ENCODE peak calls at places on chromosomes 5 and 9, in ten cellular contexts. One of them, this sample, is unnamed.

GRCh38 chr9:126411225-126411947 is 84.8 kb downstream of the MVB12B start:
- DNase-seq in kidney epithelial cell: peak; percentile 25
- DNase-seq in Kasumi-1: no peak
- DNase-seq in stimulated activated CD4-positive, alpha-beta T cell treated with anti-CD3 and anti-CD28 coated beads, TNF-alpha, amount 100 ng/mL, for 1 hour: no peak
- DNase-seq in GM13977: peak; percentile 79
- DNase-seq in astrocyte of the spinal cord: peak; percentile 74
- DNase-seq in stimulated activated CD8-positive, alpha-beta memory T cell treated with anti-CD3 and anti-CD28 coated beads, Interleukin-7, amount 100 ng/mL, for 24 hours: no peak
- DNase-seq in HepG2: no peak
- DNase-seq in HCT116: no peak
- DNase-seq in EL: no peak
- DNase-seq in this sample: no peak

GRCh38 chr5:38725419-38725865 is 120.4 kb upstream of the OSMR start:
- DNase-seq in EL: no peak
- DNase-seq in HepG2: no peak
- DNase-seq in GM13977: no peak
- DNase-seq in stimulated activated CD4-positive, alpha-beta T cell treated with anti-CD3 and anti-CD28 coated beads, TNF-alpha, amount 100 ng/mL, for 1 hour: no peak
- DNase-seq in kidney epithelial cell: no peak
- DNase-seq in stimulated activated CD8-positive, alpha-beta memory T cell treated with anti-CD3 and anti-CD28 coated beads, Interleukin-7, amount 100 ng/mL, for 24 hours: no peak
- DNase-seq in astrocyte of the spinal cord: peak; percentile 25
- DNase-seq in HCT116: no peak
- DNase-seq in Kasumi-1: no peak
- DNase-seq in this sample: no peak

GRCh38 chr5:79974896-79975295 is 16.2 kb downstream of the MTX3 start:
- DNase-seq in HepG2: no peak
- DNase-seq in Kasumi-1: no peak
- DNase-seq in stimulated activated CD4-positive, alpha-beta T cell treated with anti-CD3 and anti-CD28 coated beads, TNF-alpha, amount 100 ng/mL, for 1 hour: no peak
- DNase-seq in astrocyte of the spinal cord: peak; percentile 35
- DNase-seq in GM13977: no peak
- DNase-seq in HCT116: peak; percentile 40
- DNase-seq in stimulated activated CD8-positive, alpha-beta memory T cell treated with anti-CD3 and anti-CD28 coated beads, Interleukin-7, amount 100 ng/mL, for 24 hours: no peak
- DNase-seq in EL: peak; percentile 69
- DNase-seq in kidney epithelial cell: peak; percentile 56
- DNase-seq in this sample: no peak

GRCh38 chr5:113140837-113141661 is 164.5 kb downstream of the DCP2 start:
- DNase-seq in EL: peak; percentile 67
- DNase-seq in stimulated activated CD4-positive, alpha-beta T cell treated with anti-CD3 and anti-CD28 coated beads, TNF-alpha, amount 100 ng/mL, for 1 hour: no peak
- DNase-seq in HepG2: no peak
- DNase-seq in GM13977: no peak
- DNase-seq in astrocyte of the spinal cord: peak; percentile 76
- DNase-seq in HCT116: no peak
- DNase-seq in Kasumi-1: no peak
- DNase-seq in stimulated activated CD8-positive, alpha-beta memory T cell treated with anti-CD3 and anti-CD28 coated beads, Interleukin-7, amount 100 ng/mL, for 24 hours: no peak
- DNase-seq in kidney epithelial cell: peak; percentile 38
- DNase-seq in this sample: no peak

GRCh38 chr5:151097081-151097480 is 16.2 kb upstream of the TNIP1 start:
- DNase-seq in HepG2: no peak
- DNase-seq in GM13977: no peak
- DNase-seq in EL: no peak
- DNase-seq in stimulated activated CD4-positive, alpha-beta T cell treated with anti-CD3 and anti-CD28 coated beads, TNF-alpha, amount 100 ng/mL, for 1 hour: no peak
- DNase-seq in HCT116: no peak
- DNase-seq in Kasumi-1: peak; percentile 24
- DNase-seq in kidney epithelial cell: no peak
- DNase-seq in astrocyte of the spinal cord: no peak
- DNase-seq in stimulated activated CD8-positive, alpha-beta memory T cell treated with anti-CD3 and anti-CD28 coated beads, Interleukin-7, amount 100 ng/mL, for 24 hours: no peak
- DNase-seq in this sample: no peak

GRCh38 chr5:136686192-136686872 is 321.0 kb upstream of the TRPC7 start:
- DNase-seq in stimulated activated CD4-positive, alpha-beta T cell treated with anti-CD3 and anti-CD28 coated beads, TNF-alpha, amount 100 ng/mL, for 1 hour: no peak
- DNase-seq in EL: peak; percentile 54
- DNase-seq in kidney epithelial cell: peak; percentile 5
- DNase-seq in HCT116: no peak
- DNase-seq in HepG2: peak; percentile 10
- DNase-seq in stimulated activated CD8-positive, alpha-beta memory T cell treated with anti-CD3 and anti-CD28 coated beads, Interleukin-7, amount 100 ng/mL, for 24 hours: no peak
- DNase-seq in Kasumi-1: no peak
- DNase-seq in astrocyte of the spinal cord: no peak
- DNase-seq in GM13977: no peak
- DNase-seq in this sample: no peak

GRCh38 chr5:33659526-33660169 is 218.9 kb downstream of the TARS1 start:
- DNase-seq in HepG2: no peak
- DNase-seq in kidney epithelial cell: no peak
- DNase-seq in GM13977: no peak
- DNase-seq in stimulated activated CD4-positive, alpha-beta T cell treated with anti-CD3 and anti-CD28 coated beads, TNF-alpha, amount 100 ng/mL, for 1 hour: no peak
- DNase-seq in Kasumi-1: no peak
- DNase-seq in astrocyte of the spinal cord: no peak
- DNase-seq in stimulated activated CD8-positive, alpha-beta memory T cell treated with anti-CD3 and anti-CD28 coated beads, Interleukin-7, amount 100 ng/mL, for 24 hours: no peak
- DNase-seq in HCT116: no peak
- DNase-seq in EL: no peak
- DNase-seq in this sample: no peak

GRCh38 chr5:92761585-92761984 is 819.4 kb downstream of the NR2F1-AS1 start:
- DNase-seq in kidney epithelial cell: no peak
- DNase-seq in HepG2: no peak
- DNase-seq in EL: no peak
- DNase-seq in GM13977: no peak
- DNase-seq in stimulated activated CD4-positive, alpha-beta T cell treated with anti-CD3 and anti-CD28 coated beads, TNF-alpha, amount 100 ng/mL, for 1 hour: no peak
- DNase-seq in stimulated activated CD8-positive, alpha-beta memory T cell treated with anti-CD3 and anti-CD28 coated beads, Interleukin-7, amount 100 ng/mL, for 24 hours: no peak
- DNase-seq in HCT116: no peak
- DNase-seq in astrocyte of the spinal cord: no peak
- DNase-seq in Kasumi-1: no peak
- DNase-seq in this sample: no peak

GRCh38 chr5:175557778-175558177 is 79.4 kb downstream of the SFXN1 start:
- DNase-seq in stimulated activated CD4-positive, alpha-beta T cell treated with anti-CD3 and anti-CD28 coated beads, TNF-alpha, amount 100 ng/mL, for 1 hour: no peak
- DNase-seq in stimulated activated CD8-positive, alpha-beta memory T cell treated with anti-CD3 and anti-CD28 coated beads, Interleukin-7, amount 100 ng/mL, for 24 hours: no peak
- DNase-seq in astrocyte of the spinal cord: no peak
- DNase-seq in Kasumi-1: no peak
- DNase-seq in EL: no peak
- DNase-seq in HepG2: no peak
- DNase-seq in kidney epithelial cell: no peak
- DNase-seq in GM13977: no peak
- DNase-seq in HCT116: no peak
- DNase-seq in this sample: no peak

GRCh38 chr5:95712347-95712958 is 18.7 kb upstream of the RHOBTB3 start:
- DNase-seq in astrocyte of the spinal cord: peak; percentile 78
- DNase-seq in HCT116: peak; percentile 97
- DNase-seq in EL: peak; percentile 95
- DNase-seq in stimulated activated CD4-positive, alpha-beta T cell treated with anti-CD3 and anti-CD28 coated beads, TNF-alpha, amount 100 ng/mL, for 1 hour: no peak
- DNase-seq in GM13977: no peak
- DNase-seq in stimulated activated CD8-positive, alpha-beta memory T cell treated with anti-CD3 and anti-CD28 coated beads, Interleukin-7, amount 100 ng/mL, for 24 hours: no peak
- DNase-seq in HepG2: no peak
- DNase-seq in Kasumi-1: no peak
- DNase-seq in kidney epithelial cell: peak; percentile 97
- DNase-seq in this sample: no peak

GRCh38 chr9:121956808-121957207 is 136.3 kb downstream of the TTLL11 start:
- DNase-seq in astrocyte of the spinal cord: peak; percentile 74
- DNase-seq in EL: no peak
- DNase-seq in Kasumi-1: no peak
- DNase-seq in stimulated activated CD8-positive, alpha-beta memory T cell treated with anti-CD3 and anti-CD28 coated beads, Interleukin-7, amount 100 ng/mL, for 24 hours: no peak
- DNase-seq in kidney epithelial cell: no peak
- DNase-seq in HepG2: no peak
- DNase-seq in stimulated activated CD4-positive, alpha-beta T cell treated with anti-CD3 and anti-CD28 coated beads, TNF-alpha, amount 100 ng/mL, for 1 hour: no peak
- DNase-seq in GM13977: no peak
- DNase-seq in HCT116: no peak
- DNase-seq in this sample: no peak

GRCh38 chr5:38420246-38420645 is 136.2 kb downstream of the LIFR start:
- DNase-seq in Kasumi-1: no peak
- DNase-seq in HCT116: no peak
- DNase-seq in GM13977: no peak
- DNase-seq in astrocyte of the spinal cord: no peak
- DNase-seq in EL: peak; percentile 28
- DNase-seq in HepG2: no peak
- DNase-seq in stimulated activated CD4-positive, alpha-beta T cell treated with anti-CD3 and anti-CD28 coated beads, TNF-alpha, amount 100 ng/mL, for 1 hour: no peak
- DNase-seq in kidney epithelial cell: no peak
- DNase-seq in stimulated activated CD8-positive, alpha-beta memory T cell treated with anti-CD3 and anti-CD28 coated beads, Interleukin-7, amount 100 ng/mL, for 24 hours: no peak
- DNase-seq in this sample: no peak

GRCh38 chr5:178230879-178231735 is 1.5 kb downstream of the PHYKPL start:
- DNase-seq in stimulated activated CD4-positive, alpha-beta T cell treated with anti-CD3 and anti-CD28 coated beads, TNF-alpha, amount 100 ng/mL, for 1 hour: no peak
- DNase-seq in HepG2: no peak
- DNase-seq in kidney epithelial cell: no peak
- DNase-seq in stimulated activated CD8-positive, alpha-beta memory T cell treated with anti-CD3 and anti-CD28 coated beads, Interleukin-7, amount 100 ng/mL, for 24 hours: no peak
- DNase-seq in HCT116: no peak
- DNase-seq in astrocyte of the spinal cord: no peak
- DNase-seq in Kasumi-1: no peak
- DNase-seq in EL: no peak
- DNase-seq in GM13977: no peak
- DNase-seq in this sample: no peak

GRCh38 chr9:108756746-108757490 is 98.9 kb downstream of the ACTL7B start:
- DNase-seq in HepG2: peak; percentile 29
- DNase-seq in Kasumi-1: no peak
- DNase-seq in stimulated activated CD8-positive, alpha-beta memory T cell treated with anti-CD3 and anti-CD28 coated beads, Interleukin-7, amount 100 ng/mL, for 24 hours: no peak
- DNase-seq in kidney epithelial cell: no peak
- DNase-seq in stimulated activated CD4-positive, alpha-beta T cell treated with anti-CD3 and anti-CD28 coated beads, TNF-alpha, amount 100 ng/mL, for 1 hour: no peak
- DNase-seq in GM13977: no peak
- DNase-seq in EL: no peak
- DNase-seq in HCT116: peak; percentile 33
- DNase-seq in astrocyte of the spinal cord: no peak
- DNase-seq in this sample: no peak

GRCh38 chr9:98899399-98900056 is 44.2 kb upstream of the COL15A1 start:
- DNase-seq in astrocyte of the spinal cord: peak; percentile 79
- DNase-seq in stimulated activated CD8-positive, alpha-beta memory T cell treated with anti-CD3 and anti-CD28 coated beads, Interleukin-7, amount 100 ng/mL, for 24 hours: no peak
- DNase-seq in kidney epithelial cell: peak; percentile 51
- DNase-seq in stimulated activated CD4-positive, alpha-beta T cell treated with anti-CD3 and anti-CD28 coated beads, TNF-alpha, amount 100 ng/mL, for 1 hour: no peak
- DNase-seq in HepG2: no peak
- DNase-seq in Kasumi-1: peak; percentile 72
- DNase-seq in EL: peak; percentile 82
- DNase-seq in HCT116: no peak
- DNase-seq in GM13977: no peak
- DNase-seq in this sample: no peak

GRCh38 chr9:134390537-134390936 is 64.3 kb downstream of the RXRA start:
- DNase-seq in kidney epithelial cell: no peak
- DNase-seq in Kasumi-1: no peak
- DNase-seq in EL: no peak
- DNase-seq in stimulated activated CD8-positive, alpha-beta memory T cell treated with anti-CD3 and anti-CD28 coated beads, Interleukin-7, amount 100 ng/mL, for 24 hours: peak; percentile 61
- DNase-seq in HCT116: no peak
- DNase-seq in HepG2: no peak
- DNase-seq in GM13977: peak; percentile 84
- DNase-seq in stimulated activated CD4-positive, alpha-beta T cell treated with anti-CD3 and anti-CD28 coated beads, TNF-alpha, amount 100 ng/mL, for 1 hour: peak; percentile 60
- DNase-seq in astrocyte of the spinal cord: no peak
- DNase-seq in this sample: no peak

GRCh38 chr5:6820851-6821479 is 107.7 kb downstream of the TENT4A start:
- DNase-seq in HepG2: peak; percentile 47
- DNase-seq in Kasumi-1: peak; percentile 83
- DNase-seq in HCT116: peak; percentile 27
- DNase-seq in kidney epithelial cell: no peak
- DNase-seq in stimulated activated CD8-positive, alpha-beta memory T cell treated with anti-CD3 and anti-CD28 coated beads, Interleukin-7, amount 100 ng/mL, for 24 hours: peak; percentile 33
- DNase-seq in stimulated activated CD4-positive, alpha-beta T cell treated with anti-CD3 and anti-CD28 coated beads, TNF-alpha, amount 100 ng/mL, for 1 hour: peak; percentile 30
- DNase-seq in GM13977: peak; percentile 68
- DNase-seq in EL: peak; percentile 29
- DNase-seq in astrocyte of the spinal cord: peak; percentile 6
- DNase-seq in this sample: no peak

GRCh38 chr5:72895758-72896157 is 60.1 kb upstream of the FCHO2 start:
- DNase-seq in kidney epithelial cell: no peak
- DNase-seq in EL: no peak
- DNase-seq in stimulated activated CD8-positive, alpha-beta memory T cell treated with anti-CD3 and anti-CD28 coated beads, Interleukin-7, amount 100 ng/mL, for 24 hours: no peak
- DNase-seq in stimulated activated CD4-positive, alpha-beta T cell treated with anti-CD3 and anti-CD28 coated beads, TNF-alpha, amount 100 ng/mL, for 1 hour: no peak
- DNase-seq in Kasumi-1: no peak
- DNase-seq in GM13977: no peak
- DNase-seq in HepG2: no peak
- DNase-seq in HCT116: no peak
- DNase-seq in astrocyte of the spinal cord: no peak
- DNase-seq in this sample: no peak

GRCh38 chr9:128724744-128725211 is 851 bp upstream of the ZDHHC12 start:
- DNase-seq in HepG2: peak; percentile 20
- DNase-seq in stimulated activated CD4-positive, alpha-beta T cell treated with anti-CD3 and anti-CD28 coated beads, TNF-alpha, amount 100 ng/mL, for 1 hour: no peak
- DNase-seq in kidney epithelial cell: peak; percentile 18
- DNase-seq in HCT116: peak; percentile 62
- DNase-seq in EL: peak; percentile 89
- DNase-seq in astrocyte of the spinal cord: peak; percentile 70
- DNase-seq in stimulated activated CD8-positive, alpha-beta memory T cell treated with anti-CD3 and anti-CD28 coated beads, Interleukin-7, amount 100 ng/mL, for 24 hours: no peak
- DNase-seq in Kasumi-1: peak; percentile 81
- DNase-seq in GM13977: peak; percentile 73
- DNase-seq in this sample: no peak

GRCh38 chr5:16057277-16057676 is 122.3 kb downstream of the MARCHF11 start:
- DNase-seq in Kasumi-1: no peak
- DNase-seq in stimulated activated CD8-positive, alpha-beta memory T cell treated with anti-CD3 and anti-CD28 coated beads, Interleukin-7, amount 100 ng/mL, for 24 hours: no peak
- DNase-seq in HCT116: no peak
- DNase-seq in kidney epithelial cell: no peak
- DNase-seq in GM13977: no peak
- DNase-seq in stimulated activated CD4-positive, alpha-beta T cell treated with anti-CD3 and anti-CD28 coated beads, TNF-alpha, amount 100 ng/mL, for 1 hour: no peak
- DNase-seq in HepG2: no peak
- DNase-seq in astrocyte of the spinal cord: no peak
- DNase-seq in EL: peak; percentile 74
- DNase-seq in this sample: no peak

GRCh38 chr9:20304001-20304400 is 318.3 kb downstream of the MLLT3 start:
- DNase-seq in HCT116: no peak
- DNase-seq in GM13977: no peak
- DNase-seq in EL: no peak
- DNase-seq in astrocyte of the spinal cord: no peak
- DNase-seq in stimulated activated CD8-positive, alpha-beta memory T cell treated with anti-CD3 and anti-CD28 coated beads, Interleukin-7, amount 100 ng/mL, for 24 hours: no peak
- DNase-seq in HepG2: no peak
- DNase-seq in Kasumi-1: no peak
- DNase-seq in stimulated activated CD4-positive, alpha-beta T cell treated with anti-CD3 and anti-CD28 coated beads, TNF-alpha, amount 100 ng/mL, for 1 hour: no peak
- DNase-seq in kidney epithelial cell: no peak
- DNase-seq in this sample: no peak

GRCh38 chr5:94245608-94246007 is 372.8 kb downstream of the KIAA0825 start:
- DNase-seq in HCT116: no peak
- DNase-seq in astrocyte of the spinal cord: peak; percentile 24
- DNase-seq in Kasumi-1: peak; percentile 79
- DNase-seq in stimulated activated CD4-positive, alpha-beta T cell treated with anti-CD3 and anti-CD28 coated beads, TNF-alpha, amount 100 ng/mL, for 1 hour: no peak
- DNase-seq in kidney epithelial cell: no peak
- DNase-seq in EL: no peak
- DNase-seq in stimulated activated CD8-positive, alpha-beta memory T cell treated with anti-CD3 and anti-CD28 coated beads, Interleukin-7, amount 100 ng/mL, for 24 hours: no peak
- DNase-seq in HepG2: no peak
- DNase-seq in GM13977: no peak
- DNase-seq in this sample: no peak

GRCh38 chr9:11431490-11431889 is 818.7 kb upstream of the PTPRD start:
- DNase-seq in Kasumi-1: no peak
- DNase-seq in kidney epithelial cell: no peak
- DNase-seq in astrocyte of the spinal cord: no peak
- DNase-seq in EL: no peak
- DNase-seq in HepG2: no peak
- DNase-seq in stimulated activated CD4-positive, alpha-beta T cell treated with anti-CD3 and anti-CD28 coated beads, TNF-alpha, amount 100 ng/mL, for 1 hour: no peak
- DNase-seq in HCT116: no peak
- DNase-seq in GM13977: no peak
- DNase-seq in stimulated activated CD8-positive, alpha-beta memory T cell treated with anti-CD3 and anti-CD28 coated beads, Interleukin-7, amount 100 ng/mL, for 24 hours: no peak
- DNase-seq in this sample: no peak

GRCh38 chr5:125140855-125141254 is 394.4 kb upstream of the ZNF608 start:
- DNase-seq in HCT116: no peak
- DNase-seq in stimulated activated CD4-positive, alpha-beta T cell treated with anti-CD3 and anti-CD28 coated beads, TNF-alpha, amount 100 ng/mL, for 1 hour: no peak
- DNase-seq in stimulated activated CD8-positive, alpha-beta memory T cell treated with anti-CD3 and anti-CD28 coated beads, Interleukin-7, amount 100 ng/mL, for 24 hours: no peak
- DNase-seq in GM13977: no peak
- DNase-seq in EL: peak; percentile 59
- DNase-seq in Kasumi-1: no peak
- DNase-seq in kidney epithelial cell: no peak
- DNase-seq in HepG2: peak; percentile 9
- DNase-seq in astrocyte of the spinal cord: peak; percentile 68
- DNase-seq in this sample: no peak

GRCh38 chr9:127523312-127523851 is 72.1 kb downstream of the LRSAM1 start:
- DNase-seq in Kasumi-1: no peak
- DNase-seq in stimulated activated CD4-positive, alpha-beta T cell treated with anti-CD3 and anti-CD28 coated beads, TNF-alpha, amount 100 ng/mL, for 1 hour: no peak
- DNase-seq in stimulated activated CD8-positive, alpha-beta memory T cell treated with anti-CD3 and anti-CD28 coated beads, Interleukin-7, amount 100 ng/mL, for 24 hours: no peak
- DNase-seq in HepG2: no peak
- DNase-seq in HCT116: peak; percentile 50
- DNase-seq in kidney epithelial cell: no peak
- DNase-seq in EL: peak; percentile 48
- DNase-seq in GM13977: no peak
- DNase-seq in astrocyte of the spinal cord: peak; percentile 41
- DNase-seq in this sample: no peak

GRCh38 chr5:11888221-11888620 is 16.0 kb downstream of the CTNND2 start:
- DNase-seq in Kasumi-1: no peak
- DNase-seq in stimulated activated CD8-positive, alpha-beta memory T cell treated with anti-CD3 and anti-CD28 coated beads, Interleukin-7, amount 100 ng/mL, for 24 hours: no peak
- DNase-seq in astrocyte of the spinal cord: no peak
- DNase-seq in EL: no peak
- DNase-seq in HCT116: no peak
- DNase-seq in kidney epithelial cell: no peak
- DNase-seq in stimulated activated CD4-positive, alpha-beta T cell treated with anti-CD3 and anti-CD28 coated beads, TNF-alpha, amount 100 ng/mL, for 1 hour: no peak
- DNase-seq in GM13977: no peak
- DNase-seq in HepG2: no peak
- DNase-seq in this sample: no peak

GRCh38 chr5:1783214-1783551 is 16.5 kb downstream of the MRPL36 start:
- DNase-seq in stimulated activated CD8-positive, alpha-beta memory T cell treated with anti-CD3 and anti-CD28 coated beads, Interleukin-7, amount 100 ng/mL, for 24 hours: no peak
- DNase-seq in stimulated activated CD4-positive, alpha-beta T cell treated with anti-CD3 and anti-CD28 coated beads, TNF-alpha, amount 100 ng/mL, for 1 hour: no peak
- DNase-seq in EL: no peak
- DNase-seq in astrocyte of the spinal cord: no peak
- DNase-seq in GM13977: peak; percentile 77
- DNase-seq in kidney epithelial cell: no peak
- DNase-seq in Kasumi-1: no peak
- DNase-seq in HepG2: no peak
- DNase-seq in HCT116: no peak
- DNase-seq in this sample: no peak

GRCh38 chr9:136775191-136775590 is 10.9 kb upstream of the LCN15 start:
- DNase-seq in HepG2: no peak
- DNase-seq in stimulated activated CD8-positive, alpha-beta memory T cell treated with anti-CD3 and anti-CD28 coated beads, Interleukin-7, amount 100 ng/mL, for 24 hours: no peak
- DNase-seq in kidney epithelial cell: no peak
- DNase-seq in HCT116: no peak
- DNase-seq in Kasumi-1: no peak
- DNase-seq in stimulated activated CD4-positive, alpha-beta T cell treated with anti-CD3 and anti-CD28 coated beads, TNF-alpha, amount 100 ng/mL, for 1 hour: no peak
- DNase-seq in astrocyte of the spinal cord: no peak
- DNase-seq in GM13977: peak; percentile 2
- DNase-seq in EL: no peak
- DNase-seq in this sample: no peak